ENCODE peak calls at places on chromosomes 13 and 19, in six cellular contexts. S, G, B, D, W and A are unnamed samples.

GRCh38 chr13:99421758-99422555 is 79.3 kb upstream of the TM9SF2 start:
- DNase-seq in W (peak), D (peak), B (no peak), G (no peak), S (no peak), A (no peak)

GRCh38 chr13:73556902-73557301 is 498.1 kb downstream of the KLF5 start:
- DNase-seq in S (no peak), W (no peak), B (peak), D (no peak), G (no peak), A (peak)

GRCh38 chr19:10505583-10506229 is 2.5 kb upstream of the KEAP1 start:
- DNase-seq in D (peak), W (peak), S (peak), G (peak), B (peak), A (peak)

GRCh38 chr13:25085125-25085742 is 10.7 kb upstream of the PABPC3 start:
- DNase-seq in D (peak), W (no peak), B (peak), G (no peak), S (no peak), A (peak)

GRCh38 chr19:53808710-53809125 is 15.4 kb downstream of the NLRP12 start:
- DNase-seq in G (no peak), B (peak), S (no peak), D (no peak), W (no peak), A (peak)

GRCh38 chr19:751501-752341 is 809 bp downstream of the MISP start:
- DNase-seq in B (peak), G (peak), S (peak), D (no peak), W (no peak), A (peak)

GRCh38 chr19:40398417-40399056 is 8.6 kb upstream of the HIPK4 start:
- DNase-seq in W (peak), S (no peak), G (no peak), D (peak), B (peak), A (peak)

GRCh38 chr19:4653793-4654436 is 14.6 kb downstream of the TNFAIP8L1 start:
- DNase-seq in B (no peak), S (no peak), W (no peak), G (no peak), D (no peak), A (no peak)

GRCh38 chr19:56748443-56748842 is 76.9 kb upstream of the ZNF835 start:
- DNase-seq in D (no peak), B (no peak), G (no peak), W (no peak), S (no peak), A (no peak)

GRCh38 chr13:107809125-107809524 is 406.2 kb downstream of the LIG4 start:
- DNase-seq in G (no peak), D (no peak), S (no peak), W (no peak), B (no peak), A (no peak)

GRCh38 chr19:58000677-58001076 is 1.9 kb downstream of the ZNF606 start:
- DNase-seq in W (no peak), B (no peak), G (no peak), D (no peak), S (no peak), A (no peak)

GRCh38 chr13:65783383-65783782 is 1446.8 kb downstream of the PCDH9 start:
- DNase-seq in D (no peak), G (no peak), B (no peak), W (no peak), S (no peak), A (no peak)

GRCh38 chr13:48906200-48906599 is 69.5 kb upstream of the FNDC3A start:
- DNase-seq in S (no peak), W (no peak), G (no peak), D (no peak), B (peak), A (no peak)

GRCh38 chr19:36488118-36488815 is 1.1 kb downstream of the ZNF566 start:
- DNase-seq in G (no peak), B (peak), D (no peak), S (no peak), W (no peak), A (no peak)

GRCh38 chr13:111472083-111472482 is 151.6 kb downstream of the TEX29 start:
- DNase-seq in D (no peak), G (no peak), S (no peak), W (no peak), B (no peak), A (no peak)

GRCh38 chr13:112756967-112757758 is 67.3 kb downstream of the ATP11A start:
- DNase-seq in D (no peak), B (no peak), G (no peak), S (no peak), W (peak), A (peak)

GRCh38 chr13:23510979-23511735 is 59.1 kb upstream of the TNFRSF19 start:
- DNase-seq in W (no peak), D (peak), B (peak), G (no peak), S (no peak), A (peak)

GRCh38 chr19:2554856-2555255 is 78.9 kb downstream of the GADD45B start:
- DNase-seq in G (no peak), B (peak), W (no peak), S (no peak), D (no peak), A (peak)

GRCh38 chr13:26280822-26281221 is 26.9 kb downstream of the CDK8 start:
- DNase-seq in G (no peak), W (no peak), B (peak), D (no peak), S (no peak), A (peak)

GRCh38 chr13:97133955-97134354 is 88.2 kb upstream of the MBNL2 start:
- DNase-seq in W (no peak), S (no peak), D (no peak), G (no peak), B (no peak), A (no peak)

GRCh38 chr19:44580366-44580895 is 32.9 kb upstream of the IGSF23 start:
- DNase-seq in S (no peak), W (no peak), D (no peak), G (no peak), B (no peak), A (no peak)

GRCh38 chr19:40862785-40863184 is 12.5 kb upstream of the CYP2A6 start:
- DNase-seq in B (no peak), G (no peak), W (no peak), D (no peak), S (no peak), A (no peak)

GRCh38 chr13:28805193-28805819 is 14.8 kb upstream of the MTUS2 start:
- DNase-seq in D (no peak), S (peak), G (no peak), B (no peak), W (no peak), A (no peak)

GRCh38 chr13:107347641-107348369 is 779.9 kb upstream of the ARGLU1 start:
- DNase-seq in G (no peak), B (no peak), D (no peak), S (no peak), W (no peak), A (no peak)

GRCh38 chr19:6947745-6948144 is 60.4 kb downstream of the ADGRE1 start:
- DNase-seq in G (no peak), W (no peak), S (peak), D (peak), B (peak), A (no peak)

GRCh38 chr13:20174656-20175405 is 14.0 kb upstream of the GJA3 start:
- DNase-seq in B (peak), G (peak), S (peak), D (peak), W (peak), A (peak)

GRCh38 chr19:10655457-10656312 is 1.5 kb downstream of the ILF3 start:
- DNase-seq in G (no peak), W (no peak), D (no peak), B (peak), S (no peak), A (peak)

GRCh38 chr13:62482351-62482750 is 1066.7 kb upstream of the PCDH20 start:
- DNase-seq in B (peak), D (no peak), G (no peak), S (no peak), W (no peak), A (peak)

GRCh38 chr19:4768934-4769777 is 22.4 kb upstream of the FEM1A start:
- DNase-seq in D (peak), W (peak), B (peak), G (peak), S (peak), A (peak)

GRCh38 chr19:34484328-34484727 is 2.8 kb downstream of the WTIP start:
- DNase-seq in B (no peak), S (peak), G (no peak), D (no peak), W (peak), A (no peak)

GRCh38 chr19:10173527-10173926 is 21.2 kb downstream of the DNMT1 start:
- DNase-seq in G (no peak), B (peak), D (no peak), W (no peak), S (no peak), A (no peak)

GRCh38 chr19:48815870-48816501 is 5.2 kb upstream of the BCAT2 start:
- DNase-seq in G (no peak), B (peak), D (peak), S (peak), W (no peak), A (no peak)

GRCh38 chr19:47776568-47776967 is 1.9 kb upstream of the SELENOW start:
- DNase-seq in W (no peak), G (no peak), D (no peak), B (peak), S (no peak), A (no peak)

GRCh38 chr19:31784631-31785237 is 435.5 kb upstream of the TSHZ3 start:
- DNase-seq in D (no peak), W (no peak), G (no peak), S (no peak), B (peak), A (no peak)

GRCh38 chr13:27005556-27005955 is 166.1 kb downstream of the USP12 start:
- DNase-seq in B (peak), S (no peak), W (no peak), G (no peak), D (no peak), A (no peak)

GRCh38 chr13:99013951-99014350 is 36.1 kb upstream of the DOCK9 start:
- DNase-seq in B (no peak), D (no peak), G (no peak), S (no peak), W (no peak), A (no peak)

GRCh38 chr19:53158119-53158656 is 665 bp downstream of the ZNF347 start:
- DNase-seq in D (peak), G (peak), W (peak), B (peak), S (peak), A (peak)

GRCh38 chr19:53942001-53942786 is 20.5 kb upstream of the CACNG8 start:
- DNase-seq in W (peak), B (no peak), D (no peak), G (no peak), S (no peak), A (no peak)

GRCh38 chr13:77503398-77503797 is 32.1 kb upstream of the SCEL start:
- DNase-seq in S (no peak), B (no peak), W (no peak), G (no peak), D (no peak), A (no peak)

GRCh38 chr13:60329221-60329983 is 67.6 kb upstream of the TDRD3 start:
- DNase-seq in S (no peak), D (peak), B (peak), G (no peak), W (peak), A (peak)
- TF ChIP-seq CTCF in S (peak), D (peak), B (peak), G (no peak), W (peak), A (peak)

DNA sequence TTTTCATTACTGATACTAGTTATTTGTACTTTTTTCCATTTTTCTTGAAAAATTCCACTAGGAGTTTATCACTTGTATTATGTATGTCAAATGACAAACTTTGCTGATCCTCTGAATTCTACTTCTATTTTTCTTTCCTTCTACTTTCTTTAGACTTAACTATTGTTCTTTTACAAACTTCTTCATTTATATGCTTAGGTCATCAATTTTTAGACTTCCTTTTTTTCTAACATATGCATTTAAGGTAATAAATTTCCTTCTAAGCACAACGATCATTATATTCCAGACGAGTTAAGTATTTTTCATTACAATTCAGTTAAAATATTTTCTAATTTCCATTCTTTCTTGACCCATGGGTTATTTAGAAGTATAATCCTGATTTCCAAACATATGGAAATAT is 240.8 kb downstream of the NHLRC3 start:
- DNase-seq in B (no peak), W (no peak), S (no peak), G (no peak), D (no peak), A (no peak)
- TF ChIP-seq CTCF in B (no peak), W (no peak), S (no peak), G (no peak), D (no peak), A (no peak)

DNA sequence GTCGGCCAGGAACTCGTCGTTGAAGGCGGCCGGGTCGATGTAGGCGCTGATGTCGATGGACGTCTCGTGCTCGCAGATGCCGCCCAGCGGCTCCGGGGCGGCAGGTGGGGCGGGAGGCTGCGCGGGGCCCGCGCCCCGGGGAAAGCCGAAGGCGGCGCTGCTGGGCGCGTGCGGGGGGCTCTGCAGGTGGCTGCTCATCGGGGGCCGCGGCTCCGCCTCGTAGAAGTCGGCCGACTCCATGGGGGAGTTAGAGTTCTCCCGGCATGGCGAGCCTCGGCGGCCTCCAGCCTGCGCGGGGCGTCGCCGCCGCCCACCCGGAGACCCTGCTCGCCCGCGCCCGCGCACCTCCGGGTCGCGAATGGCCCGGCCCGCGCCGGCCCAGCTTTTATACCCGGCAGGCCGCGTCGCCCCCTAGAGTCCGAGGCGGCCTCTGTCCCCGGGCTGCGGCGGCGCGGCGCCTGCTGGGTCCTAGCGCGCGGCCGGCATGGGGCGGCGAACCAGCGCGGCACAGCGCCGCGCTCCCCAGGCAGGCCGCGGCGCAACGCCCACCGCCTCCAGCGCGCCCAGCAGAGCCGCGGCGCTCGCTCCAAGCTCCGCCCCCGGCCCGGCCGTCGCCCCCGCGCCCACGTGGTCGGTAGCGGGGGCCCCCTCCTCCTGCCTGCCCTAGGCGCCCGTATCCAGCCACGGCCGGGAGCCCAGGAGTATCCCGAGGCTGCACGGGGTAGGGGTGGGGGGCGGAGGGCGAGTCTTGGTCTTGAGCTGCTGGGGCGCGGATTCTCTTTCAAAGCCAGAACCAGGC is at the start of gene CEBPA:
- DNase-seq in D (peak), B (peak), G (peak), W (peak), S (peak), A (peak)
- TF ChIP-seq CTCF in D (peak), B (peak), G (peak), W (peak), S (peak), A (peak)

GRCh38 chr19:50972795-50973376 is 3.5 kb upstream of the KLK6 start:
- DNase-seq in B (no peak), S (no peak), D (no peak), W (no peak), G (no peak), A (no peak)
- TF ChIP-seq CTCF in B (no peak), S (no peak), D (no peak), W (no peak), G (no peak), A (no peak)

DNA sequence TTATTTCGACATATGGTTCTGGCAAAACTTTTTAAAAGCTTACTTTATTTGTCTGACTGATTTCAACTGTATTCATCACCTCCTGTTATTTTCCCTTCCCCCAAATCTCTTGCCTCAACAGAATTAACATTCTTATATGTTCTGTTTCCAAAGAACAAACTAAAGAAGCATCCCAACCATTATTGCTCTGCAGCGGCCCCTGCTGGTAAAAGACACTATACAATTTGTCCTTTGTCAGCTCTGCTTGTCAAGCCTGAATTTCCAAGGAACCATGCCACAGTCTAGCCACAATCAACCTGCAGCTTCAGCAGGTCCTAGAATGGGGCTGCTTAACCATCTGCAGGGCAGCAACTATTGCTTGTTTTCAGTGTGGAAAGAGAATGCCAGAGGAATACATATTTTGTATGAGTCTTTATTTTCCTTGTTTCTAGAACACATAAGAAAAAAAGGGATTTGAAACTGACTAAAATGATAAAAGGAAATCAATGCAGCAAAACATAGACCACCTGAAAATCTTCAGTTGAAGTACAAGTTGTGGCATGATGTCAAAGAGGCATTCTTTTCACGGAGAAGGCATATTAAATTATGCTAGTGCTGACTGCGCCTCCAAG is 845.3 kb downstream of the DIAPH3 start:
- DNase-seq in S (peak), D (peak), B (peak), G (peak), W (peak), A (peak)
- TF ChIP-seq CTCF in S (peak), D (peak), B (peak), G (peak), W (peak), A (peak)

DNA sequence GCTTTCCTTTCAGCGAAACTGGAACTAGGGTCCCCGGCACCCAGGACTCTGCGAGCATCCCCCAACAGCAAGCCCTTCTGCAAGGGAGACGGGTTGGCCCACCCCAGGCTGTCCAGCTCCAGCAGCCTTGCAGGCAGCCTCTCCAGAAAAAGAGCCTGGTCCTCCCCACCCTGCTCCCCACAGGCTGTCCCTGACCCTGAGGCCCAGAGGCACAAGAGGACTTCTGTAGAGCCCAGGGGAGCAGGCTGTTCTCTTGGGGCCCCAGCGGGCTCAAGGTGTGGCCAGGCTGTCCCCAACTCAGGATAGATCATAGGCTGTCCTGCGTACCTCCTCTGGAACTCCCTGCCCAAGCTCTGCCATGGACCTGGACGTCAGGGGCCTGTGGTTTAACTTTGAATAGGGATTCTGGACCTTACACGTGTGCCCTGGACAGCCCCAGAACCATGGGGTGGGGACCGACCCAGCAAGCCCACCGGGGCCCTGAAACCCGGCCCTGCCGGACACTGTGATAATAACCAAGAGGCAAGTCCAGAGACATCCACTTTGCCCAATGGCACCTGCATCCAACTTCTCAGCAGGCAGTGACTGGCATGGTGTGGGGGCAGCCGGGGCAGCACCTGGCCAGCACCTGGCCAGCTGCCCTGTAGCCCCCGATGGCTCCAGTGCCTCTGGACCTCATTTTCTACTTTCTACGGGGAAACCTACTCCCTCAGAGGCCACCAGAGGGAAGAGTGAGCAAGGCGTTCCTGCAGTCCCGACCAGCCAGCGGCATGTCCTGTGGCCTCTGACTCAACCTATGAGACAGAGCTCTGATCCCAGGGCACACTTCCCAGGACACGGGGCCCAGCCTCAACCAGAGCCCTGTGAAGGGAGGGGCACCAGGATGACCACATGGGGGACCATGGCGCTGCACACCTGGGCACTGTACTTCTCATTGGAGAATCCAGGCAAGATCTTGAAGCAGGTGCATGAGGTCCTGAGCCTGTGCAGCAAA is 50.9 kb upstream of the TPM4 start:
- DNase-seq in D (no peak), W (peak), B (peak), S (no peak), G (no peak), A (peak)
- TF ChIP-seq CTCF in D (no peak), W (peak), B (peak), S (peak), G (no peak), A (peak)

GRCh38 chr13:85853161-85853894 is 54.1 kb upstream of the SLITRK6 start:
- DNase-seq in S (no peak), D (no peak), G (no peak), B (no peak), W (no peak), A (no peak)
- TF ChIP-seq CTCF in S (no peak), D (no peak), G (no peak), B (no peak), W (no peak), A (no peak)